ENCODE peak calls at places on chromosomes 1 and 21, in six cellular contexts. N is left lung, R is body of pancreas, E is lower lobe of right lung, H is heart left ventricle, D is IMR-90. M is an unnamed sample.

GRCh38 chr21:34205811-34206635 is 132.6 kb downstream of the MRPS6 start:
- DNase-seq in N (no peak), R (no peak), E (no peak), H (no peak), D (no peak), M (no peak)

GRCh38 chr1:89085781-89086180 is 20.8 kb upstream of the GBP1 start:
- DNase-seq in N (no peak), R (no peak), E (no peak), H (no peak), D (peak; percentile 56), M (peak; percentile 57)

GRCh38 chr1:155940531-155940992 is 876 bp upstream of the RXFP4 start:
- DNase-seq in N (no peak), R (peak; percentile 86), E (no peak), H (no peak), D (peak; percentile 55), M (peak; percentile 73)

GRCh38 chr1:114315601-114316000 is 161.9 kb upstream of the SYT6 start:
- DNase-seq in N (no peak), R (no peak), E (no peak), H (no peak), D (no peak), M (no peak)

GRCh38 chr1:62954758-62955157 is 170.8 kb downstream of the ATG4C start:
- DNase-seq in N (no peak), R (no peak), E (no peak), H (no peak), D (no peak), M (no peak)

GRCh38 chr1:221875004-221875330 is 133.1 kb upstream of the DUSP10 start:
- DNase-seq in N (no peak), R (no peak), E (no peak), H (no peak), D (no peak), M (no peak)

GRCh38 chr1:212656730-212657129 is 42.9 kb downstream of the BATF3 start:
- DNase-seq in N (no peak), R (no peak), E (no peak), H (no peak), D (no peak), M (no peak)

GRCh38 chr1:227948493-227949260 is 945 bp upstream of the WNT9A start:
- DNase-seq in N (no peak), R (no peak), E (peak; percentile 41), H (no peak), D (no peak), M (no peak)

GRCh38 chr21:41630249-41630648 is 122.3 kb upstream of the TMPRSS2 start:
- DNase-seq in N (no peak), R (no peak), E (no peak), H (no peak), D (peak; percentile 100), M (no peak)

GRCh38 chr1:1760715-1761114 is 17.6 kb downstream of the NADK start:
- DNase-seq in N (no peak), R (no peak), E (no peak), H (no peak), D (no peak), M (no peak)

GRCh38 chr1:44154049-44154448 is 12.6 kb upstream of the KLF18 start:
- DNase-seq in N (no peak), R (no peak), E (no peak), H (no peak), D (no peak), M (no peak)

GRCh38 chr1:101283443-101283842 is 46.6 kb downstream of the S1PR1 start:
- DNase-seq in N (no peak), R (no peak), E (no peak), H (no peak), D (no peak), M (no peak)

GRCh38 chr1:203197625-203198024 is 11.1 kb upstream of the CHI3L1 start:
- DNase-seq in N (no peak), R (no peak), E (no peak), H (no peak), D (peak; percentile 88), M (no peak)

GRCh38 chr1:37143818-37144217 is 109.5 kb upstream of the GRIK3 start:
- DNase-seq in N (no peak), R (no peak), E (no peak), H (no peak), D (no peak), M (no peak)

GRCh38 chr1:90707363-90707710 is 9.8 kb downstream of the BARHL2 start:
- DNase-seq in N (peak; percentile 56), R (peak; percentile 63), E (peak; percentile 70), H (no peak), D (peak; percentile 15), M (peak; percentile 51)

GRCh38 chr21:31252611-31253010 is 91.5 kb downstream of the TIAM1 start:
- DNase-seq in N (no peak), R (no peak), E (no peak), H (no peak), D (no peak), M (no peak)

GRCh38 chr1:103254691-103255090 is 146.4 kb upstream of the COL11A1 start:
- DNase-seq in N (no peak), R (no peak), E (no peak), H (no peak), D (peak; percentile 19), M (no peak)

GRCh38 chr1:112265946-112266345 is 130.1 kb upstream of the CTTNBP2NL start:
- DNase-seq in N (no peak), R (no peak), E (no peak), H (no peak), D (no peak), M (no peak)

GRCh38 chr1:156487862-156488261 is 12.7 kb downstream of the MEF2D start:
- DNase-seq in N (no peak), R (no peak), E (no peak), H (no peak), D (no peak), M (no peak)

GRCh38 chr1:225461533-225462428 is 33.9 kb upstream of the LBR start:
- DNase-seq in N (no peak), R (no peak), E (no peak), H (no peak), D (no peak), M (peak; percentile 85)

GRCh38 chr1:162861101-162861500 is at the start of gene CCDC190:
- DNase-seq in N (peak; percentile 63), R (no peak), E (peak; percentile 49), H (no peak), D (no peak), M (no peak)

GRCh38 chr1:224300346-224300745 is 29.6 kb downstream of the NVL start:
- DNase-seq in N (no peak), R (no peak), E (no peak), H (no peak), D (peak; percentile 98), M (no peak)

GRCh38 chr21:31480228-31480627 is 136.2 kb upstream of the TIAM1 start:
- DNase-seq in N (no peak), R (no peak), E (no peak), H (no peak), D (no peak), M (no peak)

GRCh38 chr1:201463071-201463552 is 5.9 kb downstream of the PHLDA3 start:
- DNase-seq in N (no peak), R (no peak), E (peak; percentile 59), H (no peak), D (no peak), M (no peak)

GRCh38 chr1:208105756-208106155 is 138.4 kb downstream of the PLXNA2 start:
- DNase-seq in N (no peak), R (no peak), E (no peak), H (no peak), D (no peak), M (no peak)

GRCh38 chr21:15549671-15550070 is 180.1 kb upstream of the USP25 start:
- DNase-seq in N (no peak), R (no peak), E (no peak), H (no peak), D (peak; percentile 5), M (no peak)

GRCh38 chr1:77831566-77831965 is 52.1 kb downstream of the MIGA1 start:
- DNase-seq in N (no peak), R (no peak), E (no peak), H (no peak), D (peak; percentile 8), M (no peak)

GRCh38 chr1:77832889-77833288 is 53.4 kb downstream of the MIGA1 start:
- DNase-seq in N (no peak), R (no peak), E (no peak), H (no peak), D (peak; percentile 97), M (no peak)

GRCh38 chr1:77831976-77832695 is 52.7 kb downstream of the MIGA1 start:
- DNase-seq in N (no peak), R (no peak), E (no peak), H (no peak), D (peak; percentile 76), M (no peak)

GRCh38 chr1:77829851-77830250 is 50.4 kb downstream of the MIGA1 start:
- DNase-seq in N (no peak), R (no peak), E (no peak), H (no peak), D (no peak), M (no peak)

GRCh38 chr1:77830946-77831345 is 51.5 kb downstream of the MIGA1 start:
- DNase-seq in N (no peak), R (no peak), E (no peak), H (no peak), D (no peak), M (no peak)
- H3K4me1 ChIP-seq in N (peaks cover 17% of the 10 kb centered on the region), R (peaks cover 32% of the 10 kb centered on the region), E (peaks cover 48% of the 10 kb centered on the region), H (peaks cover 39% of the 10 kb centered on the region), D (peaks cover 15% of the 10 kb centered on the region), M (peaks cover 39% of the 10 kb centered on the region)

GRCh38 chr1:32470991-32471694 is 6.3 kb downstream of the ZBTB8B start:
- DNase-seq in N (no peak), R (peak; percentile 25), E (no peak), H (no peak), D (no peak), M (no peak)
- TF ChIP-seq CTCF in N (no peak), R (peak; percentile 7), E (peak; percentile 14), H (peak; percentile 23), D (no peak), M (no peak)

DNA sequence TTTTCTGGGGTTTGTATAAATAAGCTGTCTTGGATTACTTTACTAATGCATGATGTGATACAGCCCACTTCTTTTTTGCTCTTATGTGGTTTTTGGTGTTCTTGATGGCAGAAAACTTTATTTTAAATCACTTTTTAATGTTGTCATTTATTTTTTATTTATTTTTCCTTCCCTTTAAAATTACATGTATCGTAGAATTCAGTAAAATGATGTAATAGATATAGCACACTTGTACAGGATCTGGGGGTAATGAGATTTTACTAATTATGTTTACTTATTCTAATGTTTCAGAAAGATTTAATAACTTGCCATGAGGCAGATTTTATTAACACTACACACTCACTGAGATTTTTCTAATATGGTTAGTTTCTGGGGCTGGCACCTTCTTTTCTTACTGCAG is 701 bp upstream of the B3GALT2 start:
- DNase-seq in N (no peak), R (no peak), E (no peak), H (no peak), D (no peak), M (no peak)
- H3K4me1 ChIP-seq in N (no peaks in the 10 kb centered on the region), R (peaks cover 44% of the 10 kb centered on the region), E (peaks cover 63% of the 10 kb centered on the region), H (peaks cover 4% of the 10 kb centered on the region), D (peaks cover 3% of the 10 kb centered on the region), M (peaks cover 80% of the 10 kb centered on the region)

DNA sequence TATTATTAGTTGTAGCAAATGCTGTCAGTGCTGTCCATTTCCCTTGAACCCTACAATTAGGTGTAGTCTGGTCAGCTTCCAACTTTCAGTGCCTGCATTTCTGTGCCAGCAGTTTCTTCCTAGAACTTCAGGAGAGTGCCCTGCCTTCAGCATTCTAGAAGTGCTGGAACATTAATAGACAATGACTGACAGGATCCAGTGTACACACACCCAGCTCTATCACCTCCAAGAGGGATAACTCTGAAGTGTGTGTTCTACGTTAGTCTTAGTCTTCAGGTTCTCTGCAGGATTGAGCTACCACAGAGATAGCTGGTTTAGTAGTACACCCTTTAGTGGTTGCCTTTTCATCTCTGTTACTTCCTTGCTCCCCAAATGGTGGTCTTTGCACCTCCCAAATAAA is 61.4 kb downstream of the PRRX1 start:
- DNase-seq in N (no peak), R (no peak), E (no peak), H (no peak), D (no peak), M (no peak)
- TF ChIP-seq CTCF in N (no peak), R (no peak), E (no peak), H (no peak), D (no peak), M (no peak)

M was measured in adrenal gland.